ENCODE peak calls at places on chromosomes 11 and 22, in nine cellular contexts. One of them, this sample, is unnamed.

GRCh38 chr11:78417175-78417887 is at the start of gene GAB2:
- DNase-seq in tibial nerve: no peak
- DNase-seq in B cell: no peak
- DNase-seq in progenitor cell of endocrine pancreas: peak
- DNase-seq in testis: no peak
- DNase-seq in type B pancreatic cell: no peak
- DNase-seq in stomach: peak
- DNase-seq in spleen: peak
- DNase-seq in upper lobe of right lung: no peak
- DNase-seq in this sample: no peak

GRCh38 chr11:104531075-104531474 is 367.1 kb upstream of the PDGFD start:
- DNase-seq in tibial nerve: no peak
- DNase-seq in B cell: peak
- DNase-seq in progenitor cell of endocrine pancreas: no peak
- DNase-seq in testis: no peak
- DNase-seq in type B pancreatic cell: no peak
- DNase-seq in stomach: no peak
- DNase-seq in spleen: no peak
- DNase-seq in upper lobe of right lung: no peak
- DNase-seq in this sample: no peak

GRCh38 chr22:28410050-28410816 is 269.4 kb downstream of the TTC28 start:
- DNase-seq in tibial nerve: no peak
- DNase-seq in B cell: no peak
- DNase-seq in progenitor cell of endocrine pancreas: no peak
- DNase-seq in testis: no peak
- DNase-seq in type B pancreatic cell: no peak
- DNase-seq in stomach: no peak
- DNase-seq in spleen: no peak
- DNase-seq in upper lobe of right lung: no peak
- DNase-seq in this sample: no peak

GRCh38 chr11:65488273-65489058 is 10.4 kb upstream of the MALAT1 start:
- DNase-seq in tibial nerve: no peak
- DNase-seq in B cell: no peak
- DNase-seq in progenitor cell of endocrine pancreas: no peak
- DNase-seq in testis: no peak
- DNase-seq in type B pancreatic cell: no peak
- DNase-seq in stomach: no peak
- DNase-seq in spleen: no peak
- DNase-seq in upper lobe of right lung: peak
- DNase-seq in this sample: no peak

GRCh38 chr22:46201059-46201757 is 48.9 kb downstream of the CDPF1 start:
- DNase-seq in tibial nerve: no peak
- DNase-seq in B cell: no peak
- DNase-seq in progenitor cell of endocrine pancreas: no peak
- DNase-seq in testis: no peak
- DNase-seq in type B pancreatic cell: no peak
- DNase-seq in stomach: no peak
- DNase-seq in spleen: peak
- DNase-seq in upper lobe of right lung: no peak
- DNase-seq in this sample: peak

GRCh38 chr22:19122752-19123492 is 710 bp upstream of the DGCR2 start:
- DNase-seq in tibial nerve: no peak
- DNase-seq in B cell: no peak
- DNase-seq in progenitor cell of endocrine pancreas: no peak
- DNase-seq in testis: peak
- DNase-seq in type B pancreatic cell: no peak
- DNase-seq in stomach: peak
- DNase-seq in spleen: no peak
- DNase-seq in upper lobe of right lung: no peak
- DNase-seq in this sample: no peak

GRCh38 chr11:126914941-126915340 is 85.6 kb downstream of the KIRREL3 start:
- DNase-seq in tibial nerve: no peak
- DNase-seq in B cell: no peak
- DNase-seq in progenitor cell of endocrine pancreas: no peak
- DNase-seq in testis: no peak
- DNase-seq in type B pancreatic cell: no peak
- DNase-seq in stomach: no peak
- DNase-seq in spleen: no peak
- DNase-seq in upper lobe of right lung: no peak
- DNase-seq in this sample: no peak

GRCh38 chr22:20186871-20187546 is 36.2 kb upstream of the CCDC188 start:
- DNase-seq in tibial nerve: no peak
- DNase-seq in B cell: no peak
- DNase-seq in progenitor cell of endocrine pancreas: no peak
- DNase-seq in testis: no peak
- DNase-seq in type B pancreatic cell: no peak
- DNase-seq in stomach: no peak
- DNase-seq in spleen: no peak
- DNase-seq in upper lobe of right lung: no peak
- DNase-seq in this sample: no peak

GRCh38 chr11:3128356-3129180 is 36.5 kb downstream of the OSBPL5 start:
- DNase-seq in tibial nerve: no peak
- DNase-seq in B cell: no peak
- DNase-seq in progenitor cell of endocrine pancreas: no peak
- DNase-seq in testis: no peak
- DNase-seq in type B pancreatic cell: no peak
- DNase-seq in stomach: no peak
- DNase-seq in spleen: peak
- DNase-seq in upper lobe of right lung: peak
- DNase-seq in this sample: no peak

GRCh38 chr11:107999759-108000455 is 8.8 kb upstream of the CUL5 start:
- DNase-seq in tibial nerve: no peak
- DNase-seq in B cell: peak
- DNase-seq in progenitor cell of endocrine pancreas: peak
- DNase-seq in testis: no peak
- DNase-seq in type B pancreatic cell: no peak
- DNase-seq in stomach: no peak
- DNase-seq in spleen: no peak
- DNase-seq in upper lobe of right lung: no peak
- DNase-seq in this sample: no peak

GRCh38 chr22:29108137-29108536 is 35.3 kb downstream of the KREMEN1 start:
- DNase-seq in tibial nerve: no peak
- DNase-seq in B cell: no peak
- DNase-seq in progenitor cell of endocrine pancreas: no peak
- DNase-seq in testis: no peak
- DNase-seq in type B pancreatic cell: no peak
- DNase-seq in stomach: no peak
- DNase-seq in spleen: no peak
- DNase-seq in upper lobe of right lung: no peak
- DNase-seq in this sample: no peak

GRCh38 chr11:91686700-91687099 is 537.9 kb upstream of the FAT3 start:
- DNase-seq in tibial nerve: no peak
- DNase-seq in B cell: no peak
- DNase-seq in progenitor cell of endocrine pancreas: no peak
- DNase-seq in testis: no peak
- DNase-seq in type B pancreatic cell: no peak
- DNase-seq in stomach: no peak
- DNase-seq in spleen: no peak
- DNase-seq in upper lobe of right lung: no peak
- DNase-seq in this sample: no peak

GRCh38 chr22:20957118-20957690 is 9.9 kb upstream of the AIFM3 start:
- DNase-seq in tibial nerve: no peak
- DNase-seq in B cell: no peak
- DNase-seq in progenitor cell of endocrine pancreas: no peak
- DNase-seq in testis: no peak
- DNase-seq in type B pancreatic cell: no peak
- DNase-seq in stomach: peak
- DNase-seq in spleen: peak
- DNase-seq in upper lobe of right lung: peak
- DNase-seq in this sample: no peak

GRCh38 chr22:34736081-34736480 is 329.9 kb upstream of the ISX start:
- DNase-seq in tibial nerve: no peak
- DNase-seq in B cell: no peak
- DNase-seq in progenitor cell of endocrine pancreas: no peak
- DNase-seq in testis: no peak
- DNase-seq in type B pancreatic cell: no peak
- DNase-seq in stomach: no peak
- DNase-seq in spleen: no peak
- DNase-seq in upper lobe of right lung: no peak
- DNase-seq in this sample: no peak

GRCh38 chr11:114705280-114706024 is 27.1 kb downstream of the NXPE2 start:
- DNase-seq in tibial nerve: peak
- DNase-seq in B cell: no peak
- DNase-seq in progenitor cell of endocrine pancreas: no peak
- DNase-seq in testis: peak
- DNase-seq in type B pancreatic cell: no peak
- DNase-seq in stomach: no peak
- DNase-seq in spleen: peak
- DNase-seq in upper lobe of right lung: no peak
- DNase-seq in this sample: no peak

DNA sequence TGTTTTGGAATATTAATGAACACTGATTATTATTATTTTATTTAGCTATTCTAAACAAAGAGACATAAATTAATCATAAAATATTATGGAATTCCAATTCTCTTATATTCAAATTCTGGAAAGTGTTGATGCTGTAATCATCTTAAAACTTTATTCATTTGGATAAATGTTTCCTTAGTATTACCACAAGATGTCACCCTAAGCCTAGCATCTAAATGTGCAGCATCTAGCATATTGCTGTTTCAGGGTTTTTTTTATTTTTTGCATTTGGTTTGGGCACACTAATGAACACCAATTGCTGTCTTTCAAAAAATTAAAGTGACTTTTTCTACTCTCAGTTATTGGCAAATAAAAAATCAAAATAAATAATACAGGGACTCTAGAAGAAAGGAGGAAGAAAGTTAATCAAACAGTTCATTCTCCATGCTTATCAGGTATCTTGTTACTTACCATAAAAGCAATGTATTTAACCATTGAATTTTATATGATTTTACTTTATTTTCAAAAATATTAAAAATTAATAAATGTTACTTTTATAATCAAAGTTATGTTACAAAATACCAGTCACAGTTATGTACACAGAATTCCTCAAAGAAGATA is 31.8 kb downstream of the DLG2 start:
- DNase-seq in tibial nerve: no peak
- DNase-seq in B cell: peak
- DNase-seq in progenitor cell of endocrine pancreas: no peak
- DNase-seq in testis: no peak
- DNase-seq in type B pancreatic cell: no peak
- DNase-seq in stomach: no peak
- DNase-seq in spleen: no peak
- DNase-seq in upper lobe of right lung: no peak
- DNase-seq in this sample: no peak
- TF ChIP-seq CTCF in tibial nerve: peak
- TF ChIP-seq CTCF in B cell: peak
- TF ChIP-seq CTCF in progenitor cell of endocrine pancreas: peak
- TF ChIP-seq CTCF in testis: peak
- TF ChIP-seq CTCF in type B pancreatic cell: peak
- TF ChIP-seq CTCF in stomach: no peak
- TF ChIP-seq CTCF in spleen: peak
- TF ChIP-seq CTCF in upper lobe of right lung: peak
- TF ChIP-seq CTCF in this sample: peak

GRCh38 chr22:43828711-43829447 is 16.8 kb upstream of the EFCAB6 start:
- DNase-seq in tibial nerve: peak
- DNase-seq in B cell: no peak
- DNase-seq in progenitor cell of endocrine pancreas: no peak
- DNase-seq in testis: peak
- DNase-seq in type B pancreatic cell: no peak
- DNase-seq in stomach: no peak
- DNase-seq in spleen: peak
- DNase-seq in upper lobe of right lung: peak
- DNase-seq in this sample: no peak
- TF ChIP-seq CTCF in tibial nerve: no peak
- TF ChIP-seq CTCF in B cell: no peak
- TF ChIP-seq CTCF in progenitor cell of endocrine pancreas: no peak
- TF ChIP-seq CTCF in testis: no peak
- TF ChIP-seq CTCF in type B pancreatic cell: no peak
- TF ChIP-seq CTCF in stomach: no peak
- TF ChIP-seq CTCF in spleen: no peak
- TF ChIP-seq CTCF in upper lobe of right lung: no peak
- TF ChIP-seq CTCF in this sample: no peak

GRCh38 chr11:61828379-61828628 is 204 bp downstream of the FADS2 start:
- DNase-seq in tibial nerve: no peak
- DNase-seq in B cell: no peak
- DNase-seq in progenitor cell of endocrine pancreas: no peak
- DNase-seq in testis: no peak
- DNase-seq in type B pancreatic cell: no peak
- DNase-seq in stomach: no peak
- DNase-seq in spleen: no peak
- DNase-seq in upper lobe of right lung: no peak
- DNase-seq in this sample: no peak

GRCh38 chr11:61830318-61831105 is 2.4 kb downstream of the FADS2 start:
- DNase-seq in tibial nerve: no peak
- DNase-seq in B cell: no peak
- DNase-seq in progenitor cell of endocrine pancreas: no peak
- DNase-seq in testis: peak
- DNase-seq in type B pancreatic cell: no peak
- DNase-seq in stomach: no peak
- DNase-seq in spleen: no peak
- DNase-seq in upper lobe of right lung: no peak
- DNase-seq in this sample: no peak

GRCh38 chr11:61829806-61830205 is 1.7 kb downstream of the FADS2 start:
- DNase-seq in tibial nerve: no peak
- DNase-seq in B cell: no peak
- DNase-seq in progenitor cell of endocrine pancreas: no peak
- DNase-seq in testis: no peak
- DNase-seq in type B pancreatic cell: no peak
- DNase-seq in stomach: no peak
- DNase-seq in spleen: no peak
- DNase-seq in upper lobe of right lung: no peak
- DNase-seq in this sample: no peak

GRCh38 chr11:61827573-61828378 is at the start of gene FADS2:
- DNase-seq in tibial nerve: peak
- DNase-seq in B cell: peak
- DNase-seq in progenitor cell of endocrine pancreas: peak
- DNase-seq in testis: peak
- DNase-seq in type B pancreatic cell: peak
- DNase-seq in stomach: peak
- DNase-seq in spleen: peak
- DNase-seq in upper lobe of right lung: peak
- DNase-seq in this sample: peak

GRCh38 chr11:61828629-61829407 is 718 bp downstream of the FADS2 start:
- DNase-seq in tibial nerve: no peak
- DNase-seq in B cell: peak
- DNase-seq in progenitor cell of endocrine pancreas: peak
- DNase-seq in testis: peak
- DNase-seq in type B pancreatic cell: no peak
- DNase-seq in stomach: no peak
- DNase-seq in spleen: no peak
- DNase-seq in upper lobe of right lung: peak
- DNase-seq in this sample: peak
- TF ChIP-seq CTCF in tibial nerve: peak
- TF ChIP-seq CTCF in B cell: peak
- TF ChIP-seq CTCF in progenitor cell of endocrine pancreas: peak
- TF ChIP-seq CTCF in testis: peak
- TF ChIP-seq CTCF in type B pancreatic cell: peak
- TF ChIP-seq CTCF in stomach: no peak
- TF ChIP-seq CTCF in spleen: no peak
- TF ChIP-seq CTCF in upper lobe of right lung: peak
- TF ChIP-seq CTCF in this sample: peak

DNA sequence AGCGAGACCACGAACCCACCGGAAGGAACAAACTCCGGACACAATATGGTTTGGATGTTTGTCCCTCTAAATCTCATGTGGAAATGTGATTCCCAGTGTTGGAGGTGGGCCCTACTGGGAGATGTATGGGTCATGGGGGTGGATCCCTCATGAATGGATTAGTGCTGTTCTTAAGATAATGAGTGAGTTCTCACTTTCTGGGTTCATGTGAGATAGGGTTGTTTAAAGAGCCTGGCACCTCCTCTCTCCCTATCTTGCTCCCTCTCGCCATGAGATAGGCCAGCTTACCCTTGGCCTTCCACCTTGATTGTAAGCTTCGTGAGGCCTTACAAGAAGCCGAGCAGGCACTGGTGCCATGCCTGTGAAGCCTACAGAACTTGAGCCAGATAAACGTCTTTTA is 184.6 kb downstream of the LRRC4C start:
- DNase-seq in tibial nerve: no peak
- DNase-seq in B cell: no peak
- DNase-seq in progenitor cell of endocrine pancreas: no peak
- DNase-seq in testis: no peak
- DNase-seq in type B pancreatic cell: no peak
- DNase-seq in stomach: no peak
- DNase-seq in spleen: no peak
- DNase-seq in upper lobe of right lung: no peak
- DNase-seq in this sample: no peak
- TF ChIP-seq CTCF in tibial nerve: no peak
- TF ChIP-seq CTCF in B cell: no peak
- TF ChIP-seq CTCF in progenitor cell of endocrine pancreas: no peak
- TF ChIP-seq CTCF in testis: no peak
- TF ChIP-seq CTCF in type B pancreatic cell: no peak
- TF ChIP-seq CTCF in stomach: no peak
- TF ChIP-seq CTCF in spleen: no peak
- TF ChIP-seq CTCF in upper lobe of right lung: no peak
- TF ChIP-seq CTCF in this sample: no peak